ENCODE peak calls at places on chromosomes 16 and 17, in eight cellular contexts. E is tibial nerve, B is uterus, Z is stomach, Y is esophagus squamous epithelium, X is breast epithelium, W is body of pancreas, Q is adrenal gland. R is an unnamed sample.

GRCh38 chr16:50925758-50926357 is 184.0 kb downstream of the CYLD start:
- DNase-seq in E (no peak), Z (no peak), Q (no peak), B (no peak), X (no peak), W (peak), Y (no peak), R (no peak)

GRCh38 chr16:84286568-84287220 is 8.0 kb upstream of the WFDC1 start:
- DNase-seq in Y (no peak), Z (peak), X (no peak), E (no peak), B (peak), W (peak), Q (peak), R (peak)

GRCh38 chr16:84820305-84820684 is 510 bp downstream of the CRISPLD2 start:
- DNase-seq in E (no peak), Y (no peak), X (no peak), Z (no peak), B (no peak), W (no peak), Q (no peak), R (no peak)

GRCh38 chr17:73826181-73826871 is 182.1 kb upstream of the SDK2 start:
- DNase-seq in Z (no peak), Q (no peak), X (no peak), Y (no peak), E (no peak), W (no peak), B (no peak), R (no peak)

GRCh38 chr17:42618442-42619150 is 9.1 kb downstream of the TUBG1 start:
- DNase-seq in E (no peak), Q (peak), W (peak), B (peak), X (no peak), Z (peak), Y (no peak), R (peak)

GRCh38 chr17:69574257-69575197 is 160.0 kb downstream of the MAP2K6 start:
- DNase-seq in Z (no peak), E (no peak), X (no peak), W (no peak), Y (no peak), B (no peak), Q (peak), R (no peak)

GRCh38 chr16:85752511-85753420 is 1.9 kb upstream of the C16orf74 start:
- DNase-seq in E (no peak), Y (no peak), B (peak), Z (peak), X (peak), Q (no peak), W (peak), R (no peak)

GRCh38 chr17:72297326-72298115 is 176.7 kb downstream of the SOX9 start:
- DNase-seq in Y (no peak), X (no peak), B (no peak), W (no peak), Z (no peak), E (peak), Q (no peak), R (peak)

GRCh38 chr16:67773099-67773498 is 33.3 kb downstream of the RANBP10 start:
- DNase-seq in X (no peak), Q (peak), Z (no peak), E (peak), W (peak), B (peak), Y (no peak), R (peak)

DNA sequence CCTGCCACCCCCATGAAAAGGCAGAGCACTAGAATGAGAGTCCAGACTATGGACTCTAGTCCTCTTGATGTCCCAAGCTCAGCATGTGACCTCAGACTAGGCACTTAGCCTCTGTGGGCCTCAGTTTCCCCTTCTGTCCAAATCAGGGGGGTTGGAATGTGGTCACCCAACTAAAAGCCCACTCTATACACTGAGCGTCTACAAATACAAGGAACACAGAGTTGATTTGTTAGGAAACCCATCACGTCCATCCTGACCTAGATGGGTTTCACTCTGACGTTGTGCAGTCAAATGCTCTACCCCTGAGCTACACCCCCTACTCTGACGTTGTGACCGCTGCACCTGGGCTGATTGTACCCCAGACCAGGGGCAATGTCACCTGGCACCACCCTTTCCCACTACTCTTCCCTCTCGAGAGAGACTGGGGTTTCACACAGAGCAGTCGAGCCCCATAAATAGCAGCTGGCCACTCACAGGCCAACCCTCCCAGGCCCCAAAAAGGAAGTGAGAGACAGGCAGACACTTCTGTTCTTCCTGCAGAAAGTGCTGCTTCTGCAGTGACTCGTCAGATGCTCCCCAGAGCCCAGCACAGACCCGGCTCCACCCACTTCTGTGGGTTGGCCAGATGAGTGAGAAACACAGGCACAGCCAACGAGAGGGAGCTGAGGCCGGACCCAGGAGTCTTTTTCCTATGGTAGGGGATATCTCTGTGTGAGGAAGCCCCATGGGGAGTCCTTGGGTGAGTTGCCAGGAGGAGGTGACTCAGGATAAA is 16.1 kb upstream of the TNFRSF13B start:
- DNase-seq in W (peak), E (peak), X (no peak), Z (peak), B (peak), Q (peak), Y (peak), R (peak)
- TF ChIP-seq POLR2A in W (no peak), E (no peak), X (no peak), Z (no peak), B (no peak), Q (no peak), Y (no peak), R (no peak)

GRCh38 chr17:29763273-29763672 is 140.6 kb upstream of the CORO6 start:
- DNase-seq in Y (no peak), X (no peak), Q (no peak), E (no peak), Z (no peak), B (no peak), W (no peak), R (no peak)

GRCh38 chr17:29757788-29758187 is 135.1 kb upstream of the CORO6 start:
- DNase-seq in B (no peak), Q (no peak), E (no peak), Z (no peak), X (no peak), W (no peak), Y (no peak), R (no peak)

GRCh38 chr17:29760771-29761682 is 138.3 kb upstream of the CORO6 start:
- DNase-seq in W (peak), Z (peak), Y (peak), E (peak), Q (peak), X (peak), B (peak), R (peak)

GRCh38 chr17:29758255-29758654 is 135.5 kb upstream of the CORO6 start:
- DNase-seq in Z (no peak), E (no peak), Q (no peak), W (no peak), B (no peak), X (no peak), Y (no peak), R (no peak)

DNA sequence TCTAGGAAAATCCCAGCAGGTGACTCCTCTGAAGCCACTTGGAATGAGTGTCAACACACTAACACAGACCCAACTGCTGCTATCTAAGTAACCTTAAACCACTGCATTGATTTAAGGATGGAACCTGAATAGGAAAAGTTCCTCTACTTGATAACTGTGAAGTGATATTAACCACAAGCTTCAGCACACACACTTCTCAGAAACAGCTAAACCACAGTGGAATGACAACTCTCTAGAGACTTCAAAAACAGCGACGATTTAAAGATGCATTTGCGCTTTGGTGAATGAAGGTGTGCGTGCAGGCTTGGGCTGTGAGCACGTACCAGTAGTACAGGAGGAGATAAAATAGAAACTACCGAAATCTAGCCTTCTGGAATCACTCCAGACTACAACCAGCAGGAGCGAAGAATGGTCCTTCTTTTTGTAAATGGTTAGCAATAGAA is 137.6 kb upstream of the CORO6 start:
- DNase-seq in B (no peak), Z (no peak), Q (no peak), X (no peak), Y (no peak), W (no peak), E (no peak), R (no peak)
- TF ChIP-seq POLR2A in B (no peak), Z (no peak), Q (no peak), X (no peak), Y (no peak), W (no peak), E (no peak), R (peak)

GRCh38 chr17:68290955-68291835 is at the start of the genes ARSG and SLC16A6:
- DNase-seq in X (peak), Z (peak), Q (peak), Y (no peak), B (peak), W (peak), E (no peak), R (peak)
- TF ChIP-seq POLR2A in X (no peak), Z (no peak), Q (no peak), Y (no peak), B (no peak), W (no peak), E (no peak), R (peak)

DNA sequence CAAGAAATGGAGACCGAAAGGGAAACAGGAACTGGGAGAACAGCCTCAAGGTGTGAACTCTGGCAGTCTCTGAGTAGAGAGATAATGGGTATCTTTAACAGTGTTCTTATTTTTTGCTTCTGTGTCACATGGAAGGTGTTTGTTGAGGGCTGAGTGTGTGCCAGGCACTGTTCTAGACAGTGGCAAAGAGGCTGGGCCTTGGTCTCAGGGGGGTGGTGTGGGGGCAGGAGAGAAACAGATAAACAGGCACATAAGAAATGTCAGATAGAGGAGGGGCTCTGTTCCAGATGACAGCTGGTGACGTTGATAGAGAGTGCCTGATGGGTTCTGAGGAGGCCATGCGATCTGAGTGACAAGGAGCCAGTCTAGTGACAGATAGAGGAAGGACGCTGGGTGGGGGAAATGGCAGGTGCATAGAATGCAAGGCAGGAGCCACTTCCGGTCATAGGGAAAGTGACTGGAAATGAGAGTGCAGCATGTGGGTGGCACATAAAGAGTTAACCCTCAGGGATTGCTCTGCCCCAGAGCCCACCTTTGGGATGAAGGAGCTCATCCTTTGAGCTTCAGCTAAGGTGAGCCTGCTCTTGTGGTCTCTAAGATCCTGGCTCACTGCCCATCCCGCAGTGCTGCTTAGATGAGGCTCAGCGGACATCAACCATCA is 33.9 kb downstream of the EPN2 start:
- DNase-seq in Q (no peak), Y (no peak), Z (no peak), W (no peak), B (no peak), E (no peak), X (no peak), R (no peak)
- TF ChIP-seq POLR2A in Q (no peak), Y (no peak), Z (no peak), W (no peak), B (no peak), E (no peak), X (no peak), R (no peak)

DNA sequence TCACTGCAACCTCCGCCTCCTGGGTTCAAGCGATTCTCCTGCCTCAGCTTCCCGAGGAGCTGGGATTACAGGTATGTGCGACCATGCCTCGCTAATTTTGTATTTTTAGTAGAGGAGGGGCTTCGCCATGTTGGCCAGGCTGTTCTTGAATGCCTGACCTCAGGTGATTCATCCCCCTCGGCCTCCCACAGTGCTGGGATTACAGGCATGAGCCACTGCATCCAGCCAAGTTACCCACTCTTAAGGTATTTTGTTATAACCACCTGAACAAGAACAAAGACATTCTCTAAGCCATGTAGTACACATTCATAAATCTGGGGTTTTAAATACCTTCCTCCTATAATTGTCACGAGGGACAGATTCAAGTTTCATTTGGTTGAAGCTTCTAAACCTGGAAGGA is 12.3 kb upstream of the TMEM170A start:
- DNase-seq in Y (no peak), X (no peak), W (no peak), Q (no peak), Z (no peak), B (no peak), E (no peak), R (no peak)
- TF ChIP-seq POLR2A in Y (no peak), X (no peak), W (no peak), Q (no peak), Z (no peak), B (no peak), E (no peak), R (no peak)

GRCh38 chr17:35716897-35717839 is 14.3 kb upstream of the RASL10B start:
- DNase-seq in Y (no peak), Z (no peak), B (no peak), E (peak), Q (no peak), X (no peak), W (peak), R (peak)
- TF ChIP-seq POLR2A in Y (no peak), Z (no peak), B (no peak), E (no peak), Q (no peak), X (no peak), W (no peak), R (no peak)

R was measured in gastrocnemius medialis.